ENCODE peak calls at places on chromosomes 1 and 21, in eight cellular contexts. P is kidney glomerular epithelial cell; O is naive thymus-derived CD4-positive, alpha-beta T cell; N is HFF-Myc; U is HT1080; T is Peyer's patch; J is T-cell; L is OCI-M1. X is an unnamed sample.

GRCh38 chr21:36263797-36264196 is 56.2 kb upstream of the MORC3 start:
- DNase-seq in P (no peak), O (no peak), N (no peak), U (no peak), T (no peak), J (no peak), L (no peak), X (no peak)

GRCh38 chr21:44870748-44871495 is 2.6 kb downstream of the PTTG1IP start:
- DNase-seq in P (no peak), O (peak), N (no peak), U (peak), T (peak), J (no peak), L (no peak), X (peak)

GRCh38 chr1:113630340-113631327 is 128.7 kb downstream of the PHTF1 start:
- DNase-seq in P (no peak), O (no peak), N (no peak), U (no peak), T (no peak), J (no peak), L (no peak), X (no peak)

GRCh38 chr1:238710697-238711096 is 675.7 kb upstream of the CHRM3 start:
- DNase-seq in P (no peak), O (no peak), N (no peak), U (no peak), T (no peak), J (no peak), L (no peak), X (peak)

GRCh38 chr1:204409111-204409510 is 2.5 kb downstream of the PPP1R15B start:
- DNase-seq in P (no peak), O (no peak), N (no peak), U (no peak), T (no peak), J (no peak), L (peak), X (no peak)

GRCh38 chr21:36134820-36135390 is at the start of gene CBR3:
- DNase-seq in P (no peak), O (peak), N (no peak), U (peak), T (peak), J (peak), L (no peak), X (peak)

GRCh38 chr1:159307338-159307737 is 5.2 kb downstream of the FCER1A start:
- DNase-seq in P (no peak), O (no peak), N (no peak), U (no peak), T (no peak), J (no peak), L (peak), X (no peak)

GRCh38 chr1:22204989-22205913 is 62.4 kb upstream of the WNT4 start:
- DNase-seq in P (no peak), O (no peak), N (no peak), U (no peak), T (no peak), J (no peak), L (no peak), X (peak)

GRCh38 chr1:190479537-190479936 is 1.9 kb upstream of the BRINP3 start:
- DNase-seq in P (no peak), O (no peak), N (no peak), U (no peak), T (no peak), J (no peak), L (no peak), X (no peak)

GRCh38 chr1:67601955-67602354 is 83.0 kb upstream of the GADD45A start:
- DNase-seq in P (no peak), O (no peak), N (no peak), U (no peak), T (no peak), J (no peak), L (peak), X (no peak)

X was measured in H4.